ENCODE peak calls at places on chromosomes 6 and 20, in four cellular contexts. Q is bronchial epithelial cell, L is hepatocyte, P is fibroblast of lung. K is an unnamed sample. For H3K36me3, the result is how much of the 10 kb centered on the place peaks cover.

GRCh38 chr20:44911264-44911921 is 1.5 kb downstream of the PABPC1L start:
- DNase-seq in Q (peak), L (peak), P (peak), K (no peak)

GRCh38 chr20:40493071-40493470 is 196.0 kb downstream of the MAFB start:
- DNase-seq in Q (peak), L (peak), P (peak), K (no peak)

GRCh38 chr6:7417684-7418083 is 28.1 kb downstream of the RIOK1 start:
- DNase-seq in Q (no peak), L (no peak), P (no peak), K (no peak)

GRCh38 chr6:2158596-2159271 is 86.7 kb downstream of the GMDS start:
- DNase-seq in Q (peak), L (peak), P (peak), K (no peak)

GRCh38 chr6:3328796-3329195 is 70.0 kb downstream of the PSMG4 start:
- DNase-seq in Q (no peak), L (no peak), P (no peak), K (no peak)

GRCh38 chr20:50578778-50579165 is 68.6 kb downstream of the PTPN1 start:
- DNase-seq in Q (no peak), L (no peak), P (no peak), K (no peak)

GRCh38 chr20:50323209-50323608 is 132.6 kb downstream of the CEBPB start:
- DNase-seq in Q (no peak), L (no peak), P (peak), K (no peak)

GRCh38 chr6:13766201-13766634 is 48.1 kb downstream of the MCUR1 start:
- DNase-seq in Q (peak), L (peak), P (peak), K (no peak)

GRCh38 chr6:3247255-3248146 is 11.2 kb upstream of the PSMG4 start:
- DNase-seq in Q (peak), L (peak), P (peak), K (peak)

GRCh38 chr20:61902213-61902869 is 163.3 kb downstream of the TAF4 start:
- DNase-seq in Q (no peak), L (no peak), P (no peak), K (no peak)

GRCh38 chr6:92930212-92930611 is 489.1 kb downstream of the EPHA7 start:
- DNase-seq in Q (no peak), L (no peak), P (no peak), K (no peak)

GRCh38 chr6:16769131-16769985 is 8.1 kb upstream of the ATXN1 start:
- DNase-seq in Q (peak), L (peak), P (peak), K (peak)

GRCh38 chr20:25285091-25285647 is 37.3 kb downstream of the PYGB start:
- DNase-seq in Q (no peak), L (no peak), P (no peak), K (no peak)

GRCh38 chr6:89430563-89430962 is 2.4 kb upstream of the ANKRD6 start:
- DNase-seq in Q (no peak), L (no peak), P (peak), K (no peak)

GRCh38 chr20:18224968-18225568 is 63.3 kb upstream of the ZNF133 start:
- DNase-seq in Q (peak), L (peak), P (peak), K (peak)

GRCh38 chr20:38190936-38191371 is 25.9 kb upstream of the TGM2 start:
- DNase-seq in Q (no peak), L (no peak), P (no peak), K (no peak)

GRCh38 chr6:157438611-157439109 is 57.7 kb downstream of the ZDHHC14 start:
- DNase-seq in Q (no peak), L (no peak), P (peak), K (peak)

GRCh38 chr6:8215631-8216030 is 113.3 kb upstream of the EEF1E1 start:
- DNase-seq in Q (peak), L (peak), P (peak), K (no peak)

GRCh38 chr6:109093732-109094131 is 914 bp downstream of the SESN1 start:
- DNase-seq in Q (peak), L (no peak), P (peak), K (no peak)

GRCh38 chr6:21740719-21741118 is 147.2 kb downstream of the SOX4 start:
- DNase-seq in Q (peak), L (no peak), P (peak), K (no peak)

GRCh38 chr6:70072540-70073179 is 206.3 kb downstream of the COL19A1 start:
- DNase-seq in Q (no peak), L (no peak), P (no peak), K (no peak)

GRCh38 chr6:3987576-3987975 is 91.4 kb downstream of the FAM217A start:
- DNase-seq in Q (no peak), L (no peak), P (no peak), K (no peak)

GRCh38 chr6:16345449-16346330 is 107.3 kb downstream of the GMPR start:
- DNase-seq in Q (peak), L (peak), P (peak), K (peak)

GRCh38 chr6:79421001-79421411 is 116.2 kb downstream of the LCA5 start:
- DNase-seq in Q (peak), L (no peak), P (peak), K (no peak)

DNA sequence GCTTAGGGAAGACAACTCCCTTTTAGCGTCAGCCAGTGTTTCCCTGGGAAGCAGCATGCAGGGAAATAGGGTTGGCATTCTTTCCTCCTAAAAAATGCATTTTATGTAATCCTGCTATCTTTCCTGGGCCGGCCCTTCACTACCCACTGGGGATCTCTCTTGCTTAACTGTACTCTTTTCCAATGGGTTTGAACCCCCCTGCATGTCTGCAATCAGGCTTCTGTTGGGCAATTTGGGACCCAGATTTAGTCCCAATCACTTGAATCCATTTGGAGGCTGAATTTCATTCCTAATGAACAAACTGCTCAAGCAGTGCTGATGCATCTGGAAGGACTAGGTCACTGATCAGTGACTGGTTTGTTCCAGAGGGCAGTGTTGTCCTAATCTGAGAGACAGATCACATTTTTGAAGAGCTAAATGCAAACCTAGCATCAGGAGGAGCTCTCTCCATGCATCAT is 151.9 kb downstream of the TSHZ2 start:
- DNase-seq in Q (no peak), L (no peak), P (peak), K (no peak)
- TF ChIP-seq CTCF in Q (no peak), L (no peak), P (no peak), K (no peak)

GRCh38 chr20:46056970-46057855 is 28.2 kb downstream of the SLC12A5 start:
- DNase-seq in Q (no peak), L (peak), P (peak), K (no peak)
- H3K4me3 ChIP-seq in Q (no peak), L (no peak), P (peak), K (no peak)

DNA sequence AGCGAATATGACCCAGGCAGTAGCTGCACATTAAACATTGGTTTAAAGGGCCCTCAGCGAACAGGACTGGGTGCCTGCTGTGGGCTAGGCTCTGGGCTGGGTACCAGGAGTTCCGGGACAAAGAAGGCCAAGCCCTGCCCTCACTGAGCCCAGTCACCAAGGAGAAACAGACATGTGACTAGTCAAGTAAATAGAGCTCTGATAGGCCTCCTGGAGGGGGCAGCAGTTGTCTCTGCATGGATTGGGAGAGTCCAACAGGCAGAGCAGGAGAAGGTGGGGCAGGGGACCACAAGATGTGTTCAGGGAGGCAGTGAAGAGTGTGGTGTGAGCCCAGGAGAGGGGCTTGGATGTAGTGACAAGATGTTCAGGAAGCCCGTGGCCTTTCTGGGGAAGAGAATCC is 3.1 kb downstream of the HM13 start:
- DNase-seq in Q (peak), L (peak), P (peak), K (no peak)
- H3K36me3 ChIP-seq in Q (under half), L (under half), P (under half), K (under half)

GRCh38 chr6:140027239-140027638 is 652.8 kb upstream of the CITED2 start:
- DNase-seq in Q (no peak), L (no peak), P (no peak), K (no peak)
- TF ChIP-seq CTCF in Q (no peak), L (no peak), P (no peak), K (no peak)

GRCh38 chr20:32018269-32019155 is 8.3 kb downstream of the CCM2L start:
- DNase-seq in Q (no peak), L (peak), P (no peak), K (no peak)
- H3K4me3 ChIP-seq in Q (peak), L (peak), P (no peak), K (peak)